ENCODE peak calls at places on chromosomes 4 and X, in six cellular contexts. One of them, this sample, is unnamed.

GRCh38 chr4:5489260-5489659 is 219.1 kb downstream of the EVC2 start:
- DNase-seq in RCC 7860: no peak
- DNase-seq in activated naive CD4-positive, alpha-beta T cell treated with anti-CD3 and anti-CD28 coated beads for 36 hours: no peak
- DNase-seq in MG63: no peak
- DNase-seq in erythroblast: no peak
- DNase-seq in endothelial cell: no peak
- DNase-seq in this sample: no peak

GRCh38 chrX:40083120-40083978 is 14.4 kb downstream of the BCOR start:
- DNase-seq in MG63: no peak
- DNase-seq in activated naive CD4-positive, alpha-beta T cell treated with anti-CD3 and anti-CD28 coated beads for 36 hours: no peak
- DNase-seq in endothelial cell: no peak
- DNase-seq in erythroblast: peak
- DNase-seq in RCC 7860: no peak
- DNase-seq in this sample: no peak

GRCh38 chrX:57573754-57574153 is 18.1 kb upstream of the ZXDB start:
- DNase-seq in erythroblast: peak
- DNase-seq in MG63: no peak
- DNase-seq in activated naive CD4-positive, alpha-beta T cell treated with anti-CD3 and anti-CD28 coated beads for 36 hours: peak
- DNase-seq in endothelial cell: peak
- DNase-seq in RCC 7860: no peak
- DNase-seq in this sample: peak

GRCh38 chr4:5956285-5957021 is 61.8 kb downstream of the C4orf50 start:
- DNase-seq in MG63: peak
- DNase-seq in RCC 7860: no peak
- DNase-seq in activated naive CD4-positive, alpha-beta T cell treated with anti-CD3 and anti-CD28 coated beads for 36 hours: no peak
- DNase-seq in endothelial cell: no peak
- DNase-seq in erythroblast: no peak
- DNase-seq in this sample: no peak

GRCh38 chr4:40686081-40686913 is 56.6 kb upstream of the RBM47 start:
- DNase-seq in RCC 7860: no peak
- DNase-seq in MG63: no peak
- DNase-seq in erythroblast: no peak
- DNase-seq in endothelial cell: no peak
- DNase-seq in activated naive CD4-positive, alpha-beta T cell treated with anti-CD3 and anti-CD28 coated beads for 36 hours: no peak
- DNase-seq in this sample: peak

GRCh38 chrX:10072786-10073568 is 83.8 kb upstream of the CLCN4 start:
- DNase-seq in MG63: no peak
- DNase-seq in erythroblast: no peak
- DNase-seq in endothelial cell: no peak
- DNase-seq in activated naive CD4-positive, alpha-beta T cell treated with anti-CD3 and anti-CD28 coated beads for 36 hours: no peak
- DNase-seq in RCC 7860: no peak
- DNase-seq in this sample: no peak

GRCh38 chr4:11698846-11699590 is 270.3 kb upstream of the HS3ST1 start:
- DNase-seq in activated naive CD4-positive, alpha-beta T cell treated with anti-CD3 and anti-CD28 coated beads for 36 hours: no peak
- DNase-seq in RCC 7860: peak
- DNase-seq in endothelial cell: no peak
- DNase-seq in MG63: peak
- DNase-seq in erythroblast: no peak
- DNase-seq in this sample: peak

GRCh38 chrX:38473715-38474114 is 87.6 kb upstream of the TSPAN7 start:
- DNase-seq in activated naive CD4-positive, alpha-beta T cell treated with anti-CD3 and anti-CD28 coated beads for 36 hours: no peak
- DNase-seq in RCC 7860: no peak
- DNase-seq in endothelial cell: no peak
- DNase-seq in erythroblast: no peak
- DNase-seq in MG63: no peak
- DNase-seq in this sample: no peak

GRCh38 chr4:36224969-36225903 is 19.1 kb downstream of the ARAP2 start:
- DNase-seq in MG63: no peak
- DNase-seq in activated naive CD4-positive, alpha-beta T cell treated with anti-CD3 and anti-CD28 coated beads for 36 hours: no peak
- DNase-seq in erythroblast: no peak
- DNase-seq in endothelial cell: no peak
- DNase-seq in RCC 7860: no peak
- DNase-seq in this sample: no peak